ENCODE peak calls at places on chromosomes 3 and 15, in six cellular contexts. A is upper lobe of right lung, J is small intestine, L is mammary epithelial cell, M is A549, P is transverse colon. G is an unnamed sample. For H3K4me1, the result is how much of the 10 kb centered on the place peaks cover.

GRCh38 chr3:185503467-185503975 is 4.7 kb upstream of the TMEM41A start:
- DNase-seq in A (no peak), J (peak), L (no peak), M (no peak), P (peak), G (no peak)

GRCh38 chr3:149547413-149547812 is 72.9 kb downstream of the TM4SF4 start:
- DNase-seq in A (no peak), J (no peak), L (no peak), M (no peak), P (peak), G (no peak)

GRCh38 chr3:46936733-46937250 is 39.8 kb downstream of the CCDC12 start:
- DNase-seq in A (no peak), J (no peak), L (no peak), M (no peak), P (peak), G (no peak)

GRCh38 chr3:35200056-35200455 is 439.3 kb upstream of the ARPP21 start:
- DNase-seq in A (no peak), J (no peak), L (peak), M (peak), P (no peak), G (no peak)

GRCh38 chr3:137071104-137071503 is 113.3 kb downstream of the IL20RB start:
- DNase-seq in A (no peak), J (peak), L (no peak), M (no peak), P (peak), G (no peak)

GRCh38 chr3:155327430-155327829 is 33.9 kb upstream of the STRIT1 start:
- DNase-seq in A (no peak), J (no peak), L (no peak), M (no peak), P (no peak), G (no peak)

GRCh38 chr3:43294975-43295374 is 8.6 kb downstream of the SNRK start:
- DNase-seq in A (no peak), J (peak), L (no peak), M (no peak), P (no peak), G (no peak)

GRCh38 chr15:44535092-44535491 is 1.9 kb upstream of the EIF3J start:
- DNase-seq in A (no peak), J (no peak), L (no peak), M (no peak), P (no peak), G (no peak)

GRCh38 chr3:140103986-140104645 is 169.1 kb downstream of the CLSTN2 start:
- DNase-seq in A (no peak), J (no peak), L (no peak), M (no peak), P (no peak), G (no peak)

GRCh38 chr3:43613980-43614379 is 7.8 kb downstream of the ANO10 start:
- DNase-seq in A (no peak), J (peak), L (no peak), M (no peak), P (no peak), G (no peak)

GRCh38 chr15:52445954-52446353 is 82.7 kb downstream of the MYO5A start:
- DNase-seq in A (no peak), J (no peak), L (no peak), M (no peak), P (no peak), G (no peak)

GRCh38 chr3:15983232-15983631 is 185.5 kb upstream of the ANKRD28 start:
- DNase-seq in A (no peak), J (no peak), L (peak), M (no peak), P (no peak), G (no peak)

GRCh38 chr3:42847731-42848130 is 27.9 kb downstream of the CYP8B1 start:
- DNase-seq in A (no peak), J (no peak), L (no peak), M (no peak), P (no peak), G (no peak)

GRCh38 chr15:37765809-37766208 is 168.6 kb upstream of the TMCO5A start:
- DNase-seq in A (no peak), J (peak), L (no peak), M (no peak), P (peak), G (no peak)

GRCh38 chr3:187765342-187765741 is 20.1 kb upstream of the BCL6 start:
- DNase-seq in A (no peak), J (no peak), L (peak), M (no peak), P (no peak), G (no peak)

GRCh38 chr3:18704326-18704725 is 279.2 kb upstream of the SATB1 start:
- DNase-seq in A (no peak), J (no peak), L (no peak), M (no peak), P (no peak), G (no peak)

GRCh38 chr3:17136251-17136721 is 251.5 kb downstream of the PLCL2 start:
- DNase-seq in A (no peak), J (no peak), L (no peak), M (no peak), P (no peak), G (no peak)

GRCh38 chr3:188177721-188178120 is 23.8 kb downstream of the LPP start:
- DNase-seq in A (no peak), J (no peak), L (no peak), M (no peak), P (no peak), G (no peak)

GRCh38 chr15:39685999-39686613 is 96.5 kb downstream of the FSIP1 start:
- DNase-seq in A (no peak), J (peak), L (peak), M (peak), P (peak), G (peak)

GRCh38 chr3:66133050-66133757 is 87.6 kb upstream of the SLC25A26 start:
- DNase-seq in A (no peak), J (no peak), L (peak), M (no peak), P (no peak), G (no peak)

DNA sequence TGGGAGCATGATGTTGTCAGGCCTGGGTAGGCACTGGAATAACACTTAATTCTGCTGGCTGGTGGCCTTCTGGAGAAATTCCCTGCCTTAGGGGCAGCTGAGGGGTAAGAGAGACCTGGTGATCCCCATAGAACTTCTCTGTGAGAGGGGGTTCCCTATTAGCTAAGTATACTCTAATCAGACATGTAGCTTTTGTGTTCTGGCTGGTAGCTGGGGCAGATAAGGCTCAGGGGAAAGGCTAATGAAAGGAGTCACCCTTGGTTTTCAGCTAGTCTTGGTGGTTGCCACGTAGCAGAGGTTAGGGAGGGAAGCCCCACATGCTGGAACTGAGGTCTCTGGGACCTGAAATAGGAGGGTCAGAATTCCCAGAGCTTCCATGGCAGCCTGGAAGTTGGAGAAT is 961 bp upstream of the HDDC3 start:
- DNase-seq in A (no peak), J (no peak), L (no peak), M (no peak), P (no peak), G (no peak)
- H3K4me1 ChIP-seq in A (half or more), J (under half), L (under half), M (under half), P (under half), G (under half)

DNA sequence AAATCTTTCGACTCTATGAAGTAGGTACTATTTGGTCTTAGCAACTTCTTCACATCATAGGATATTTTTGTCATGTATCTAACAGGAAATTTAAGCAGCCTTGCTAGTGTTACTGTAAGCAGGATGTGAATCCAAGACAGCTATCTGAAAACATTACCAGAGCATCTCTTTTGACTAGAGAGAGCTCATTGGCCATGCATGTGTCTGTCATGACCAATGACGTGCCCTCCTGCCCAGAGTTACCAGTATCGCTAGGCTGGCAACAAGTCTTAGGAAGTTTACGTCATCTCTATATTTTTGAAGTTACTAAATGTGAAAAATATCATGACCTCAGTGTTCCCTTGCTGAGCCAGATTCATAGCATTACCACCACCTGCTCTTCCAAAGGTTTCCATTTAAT is 130.9 kb upstream of the TP63 start:
- DNase-seq in A (no peak), J (no peak), L (no peak), M (no peak), P (no peak), G (no peak)
- H3K4me1 ChIP-seq in A (under half), J (under half), L (under half), M (under half), P (under half), G (under half)

DNA sequence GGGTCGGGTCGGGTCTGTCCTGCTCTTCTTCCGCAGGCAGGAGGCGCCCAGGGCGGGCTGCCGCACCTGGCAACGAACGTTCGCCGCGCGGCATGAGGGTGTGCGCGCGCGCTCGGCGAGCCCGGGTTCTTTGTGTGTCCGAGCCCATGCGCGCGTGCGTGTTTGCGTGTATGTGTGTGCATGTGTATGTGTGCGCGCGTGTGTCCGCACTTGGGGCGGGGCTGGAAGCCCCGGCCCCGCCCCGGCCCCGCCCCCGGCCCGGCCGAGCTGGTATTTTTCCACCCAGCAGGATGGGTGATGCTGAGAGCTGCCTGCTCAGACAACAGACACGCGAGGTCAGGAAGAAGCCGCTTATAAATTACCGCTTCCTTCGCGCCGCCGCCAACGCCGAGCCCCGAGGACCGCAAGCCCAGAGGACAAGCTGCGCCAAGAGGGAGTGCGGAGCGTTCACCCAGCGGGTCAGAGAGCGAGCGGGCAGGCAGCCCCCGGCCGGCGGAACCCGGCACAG is at the start of gene SLC6A6:
- DNase-seq in A (peak), J (peak), L (peak), M (peak), P (peak), G (peak)
- H3K4me1 ChIP-seq in A (under half), J (under half), L (under half), M (under half), P (under half), G (under half)

DNA sequence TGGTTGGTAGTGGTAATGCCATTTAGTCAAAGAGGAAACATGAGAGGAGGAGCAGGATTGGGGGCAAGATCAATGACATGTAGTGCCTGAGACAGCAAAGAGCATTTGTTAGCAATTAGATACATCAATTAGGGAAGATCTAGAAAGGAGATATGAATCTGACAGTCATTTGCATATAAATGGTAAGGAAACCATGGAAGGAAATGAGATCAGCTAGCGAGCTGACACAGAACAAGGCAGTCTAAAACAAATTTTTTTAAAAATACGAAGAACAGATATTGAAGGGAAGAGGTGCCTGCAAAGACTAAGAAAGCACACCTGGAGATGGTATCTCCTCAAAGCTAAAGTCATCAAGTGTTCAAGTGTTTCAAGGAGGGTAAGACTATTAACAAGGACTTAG is 4.6 kb downstream of the EPM2AIP1 start:
- DNase-seq in A (no peak), J (no peak), L (no peak), M (no peak), P (no peak), G (peak)
- H3K4me1 ChIP-seq in A (under half), J (under half), L (under half), M (under half), P (under half), G (under half)

DNA sequence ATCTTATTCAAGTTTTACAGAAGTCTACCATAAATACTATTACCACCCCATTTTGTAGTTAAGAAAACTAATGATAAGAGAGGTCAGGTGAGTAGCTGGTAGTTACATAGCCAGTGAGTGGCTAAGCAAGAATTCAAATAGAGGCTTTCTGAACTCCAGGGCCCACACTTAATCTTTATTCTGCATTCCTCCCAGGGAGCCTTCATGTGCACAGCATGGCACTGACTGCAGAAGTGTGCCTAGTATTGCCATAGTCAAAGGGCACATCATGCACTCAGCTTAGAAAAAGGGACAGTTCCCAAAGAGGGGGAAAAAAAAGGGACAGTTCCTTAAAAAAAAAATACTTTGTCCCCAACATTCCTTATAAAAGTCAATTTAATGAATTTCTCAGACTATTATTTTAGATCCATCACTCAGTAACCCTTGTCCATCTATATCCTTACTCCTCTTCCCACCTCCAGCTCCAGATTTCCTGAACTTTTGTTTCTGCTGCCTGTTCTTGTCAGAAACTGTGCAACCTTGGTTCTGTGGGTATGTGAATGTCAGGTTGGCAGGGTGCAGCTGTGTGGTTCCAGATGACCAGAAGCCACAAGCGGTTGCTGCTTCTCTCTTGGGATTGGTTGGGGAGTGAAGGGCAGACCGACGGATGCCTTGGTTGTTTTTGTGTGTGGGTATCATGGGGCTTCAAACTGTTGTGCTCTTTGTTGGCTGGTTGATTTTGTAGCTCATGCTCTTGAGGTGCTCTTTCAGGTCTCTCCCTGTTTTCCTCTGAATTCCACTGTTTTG is 8.4 kb downstream of the MAPKBP1 start:
- DNase-seq in A (no peak), J (no peak), L (no peak), M (no peak), P (no peak), G (no peak)
- H3K4me1 ChIP-seq in A (under half), J (under half), L (under half), M (under half), P (under half), G (under half)

G was measured in HAP-1.